ENCODE peak calls at places on chromosomes 7 and 10, in six cellular contexts. One of them, this sample, is unnamed.

GRCh38 chr7:37284805-37285211 is 163.9 kb downstream of the ELMO1 start:
- DNase-seq in stimulated activated CD8-positive, alpha-beta memory T cell treated with anti-CD3 and anti-CD28 coated beads, Interleukin-2, amount 100 ng/mL, for 48 hours: no peak
- DNase-seq in nephron progenitor cell: peak
- DNase-seq in esophagus squamous epithelium: no peak
- DNase-seq in thoracic aorta: no peak
- DNase-seq in activated CD4-positive, CD25-positive, alpha-beta regulatory T cell: no peak
- DNase-seq in this sample: peak

GRCh38 chr10:98268694-98269386 is 846 bp upstream of the LOXL4 start:
- DNase-seq in stimulated activated CD8-positive, alpha-beta memory T cell treated with anti-CD3 and anti-CD28 coated beads, Interleukin-2, amount 100 ng/mL, for 48 hours: no peak
- DNase-seq in nephron progenitor cell: no peak
- DNase-seq in esophagus squamous epithelium: no peak
- DNase-seq in thoracic aorta: no peak
- DNase-seq in activated CD4-positive, CD25-positive, alpha-beta regulatory T cell: no peak
- DNase-seq in this sample: no peak

GRCh38 chr7:132777419-132777818 is 201.1 kb upstream of the PLXNA4 start:
- DNase-seq in stimulated activated CD8-positive, alpha-beta memory T cell treated with anti-CD3 and anti-CD28 coated beads, Interleukin-2, amount 100 ng/mL, for 48 hours: no peak
- DNase-seq in nephron progenitor cell: no peak
- DNase-seq in esophagus squamous epithelium: no peak
- DNase-seq in thoracic aorta: no peak
- DNase-seq in activated CD4-positive, CD25-positive, alpha-beta regulatory T cell: no peak
- DNase-seq in this sample: no peak

GRCh38 chr7:135147899-135148721 is at the start of gene TMEM140:
- DNase-seq in stimulated activated CD8-positive, alpha-beta memory T cell treated with anti-CD3 and anti-CD28 coated beads, Interleukin-2, amount 100 ng/mL, for 48 hours: no peak
- DNase-seq in nephron progenitor cell: no peak
- DNase-seq in esophagus squamous epithelium: no peak
- DNase-seq in thoracic aorta: no peak
- DNase-seq in activated CD4-positive, CD25-positive, alpha-beta regulatory T cell: peak
- DNase-seq in this sample: peak

GRCh38 chr10:78777466-78778256 is 291.1 kb upstream of the ZMIZ1 start:
- DNase-seq in stimulated activated CD8-positive, alpha-beta memory T cell treated with anti-CD3 and anti-CD28 coated beads, Interleukin-2, amount 100 ng/mL, for 48 hours: no peak
- DNase-seq in nephron progenitor cell: peak
- DNase-seq in esophagus squamous epithelium: no peak
- DNase-seq in thoracic aorta: peak
- DNase-seq in activated CD4-positive, CD25-positive, alpha-beta regulatory T cell: no peak
- DNase-seq in this sample: no peak

GRCh38 chr10:59019603-59020002 is 156.8 kb upstream of the PHYHIPL start:
- DNase-seq in stimulated activated CD8-positive, alpha-beta memory T cell treated with anti-CD3 and anti-CD28 coated beads, Interleukin-2, amount 100 ng/mL, for 48 hours: no peak
- DNase-seq in nephron progenitor cell: no peak
- DNase-seq in esophagus squamous epithelium: no peak
- DNase-seq in thoracic aorta: no peak
- DNase-seq in activated CD4-positive, CD25-positive, alpha-beta regulatory T cell: no peak
- DNase-seq in this sample: no peak

GRCh38 chr7:140489021-140489349 is 9.7 kb upstream of the MKRN1 start:
- DNase-seq in stimulated activated CD8-positive, alpha-beta memory T cell treated with anti-CD3 and anti-CD28 coated beads, Interleukin-2, amount 100 ng/mL, for 48 hours: no peak
- DNase-seq in nephron progenitor cell: no peak
- DNase-seq in esophagus squamous epithelium: no peak
- DNase-seq in thoracic aorta: no peak
- DNase-seq in activated CD4-positive, CD25-positive, alpha-beta regulatory T cell: no peak
- DNase-seq in this sample: no peak

GRCh38 chr7:20153567-20153966 is 63.6 kb downstream of the MACC1 start:
- DNase-seq in stimulated activated CD8-positive, alpha-beta memory T cell treated with anti-CD3 and anti-CD28 coated beads, Interleukin-2, amount 100 ng/mL, for 48 hours: no peak
- DNase-seq in nephron progenitor cell: no peak
- DNase-seq in esophagus squamous epithelium: no peak
- DNase-seq in thoracic aorta: no peak
- DNase-seq in activated CD4-positive, CD25-positive, alpha-beta regulatory T cell: no peak
- DNase-seq in this sample: no peak

GRCh38 chr10:104472957-104473745 is 119.5 kb downstream of the CFAP58 start:
- DNase-seq in stimulated activated CD8-positive, alpha-beta memory T cell treated with anti-CD3 and anti-CD28 coated beads, Interleukin-2, amount 100 ng/mL, for 48 hours: no peak
- DNase-seq in nephron progenitor cell: no peak
- DNase-seq in esophagus squamous epithelium: no peak
- DNase-seq in thoracic aorta: no peak
- DNase-seq in activated CD4-positive, CD25-positive, alpha-beta regulatory T cell: no peak
- DNase-seq in this sample: no peak

GRCh38 chr7:2926898-2927405 is 82.8 kb upstream of the GNA12 start:
- DNase-seq in stimulated activated CD8-positive, alpha-beta memory T cell treated with anti-CD3 and anti-CD28 coated beads, Interleukin-2, amount 100 ng/mL, for 48 hours: no peak
- DNase-seq in nephron progenitor cell: no peak
- DNase-seq in esophagus squamous epithelium: no peak
- DNase-seq in thoracic aorta: no peak
- DNase-seq in activated CD4-positive, CD25-positive, alpha-beta regulatory T cell: no peak
- DNase-seq in this sample: no peak

GRCh38 chr7:104160375-104160774 is 47.4 kb downstream of the ORC5 start:
- DNase-seq in stimulated activated CD8-positive, alpha-beta memory T cell treated with anti-CD3 and anti-CD28 coated beads, Interleukin-2, amount 100 ng/mL, for 48 hours: no peak
- DNase-seq in nephron progenitor cell: no peak
- DNase-seq in esophagus squamous epithelium: no peak
- DNase-seq in thoracic aorta: no peak
- DNase-seq in activated CD4-positive, CD25-positive, alpha-beta regulatory T cell: no peak
- DNase-seq in this sample: peak

GRCh38 chr7:74191231-74191630 is 17.1 kb downstream of the EIF4H start:
- DNase-seq in stimulated activated CD8-positive, alpha-beta memory T cell treated with anti-CD3 and anti-CD28 coated beads, Interleukin-2, amount 100 ng/mL, for 48 hours: no peak
- DNase-seq in nephron progenitor cell: no peak
- DNase-seq in esophagus squamous epithelium: no peak
- DNase-seq in thoracic aorta: no peak
- DNase-seq in activated CD4-positive, CD25-positive, alpha-beta regulatory T cell: no peak
- DNase-seq in this sample: no peak

GRCh38 chr10:131621784-131622624 is 278.8 kb upstream of the PPP2R2D start:
- DNase-seq in stimulated activated CD8-positive, alpha-beta memory T cell treated with anti-CD3 and anti-CD28 coated beads, Interleukin-2, amount 100 ng/mL, for 48 hours: no peak
- DNase-seq in nephron progenitor cell: no peak
- DNase-seq in esophagus squamous epithelium: no peak
- DNase-seq in thoracic aorta: no peak
- DNase-seq in activated CD4-positive, CD25-positive, alpha-beta regulatory T cell: no peak
- DNase-seq in this sample: no peak

GRCh38 chr7:100358027-100358856 is at the start of gene PILRB:
- DNase-seq in stimulated activated CD8-positive, alpha-beta memory T cell treated with anti-CD3 and anti-CD28 coated beads, Interleukin-2, amount 100 ng/mL, for 48 hours: no peak
- DNase-seq in nephron progenitor cell: no peak
- DNase-seq in esophagus squamous epithelium: no peak
- DNase-seq in thoracic aorta: no peak
- DNase-seq in activated CD4-positive, CD25-positive, alpha-beta regulatory T cell: no peak
- DNase-seq in this sample: no peak

GRCh38 chr10:16559236-16559773 is 37.6 kb upstream of the C1QL3 start:
- DNase-seq in stimulated activated CD8-positive, alpha-beta memory T cell treated with anti-CD3 and anti-CD28 coated beads, Interleukin-2, amount 100 ng/mL, for 48 hours: no peak
- DNase-seq in nephron progenitor cell: no peak
- DNase-seq in esophagus squamous epithelium: no peak
- DNase-seq in thoracic aorta: no peak
- DNase-seq in activated CD4-positive, CD25-positive, alpha-beta regulatory T cell: no peak
- DNase-seq in this sample: no peak

GRCh38 chr10:3902054-3902808 is 117.2 kb upstream of the KLF6 start:
- DNase-seq in stimulated activated CD8-positive, alpha-beta memory T cell treated with anti-CD3 and anti-CD28 coated beads, Interleukin-2, amount 100 ng/mL, for 48 hours: no peak
- DNase-seq in nephron progenitor cell: no peak
- DNase-seq in esophagus squamous epithelium: no peak
- DNase-seq in thoracic aorta: no peak
- DNase-seq in activated CD4-positive, CD25-positive, alpha-beta regulatory T cell: peak
- DNase-seq in this sample: peak

This sample was measured in endothelial cell of umbilical vein.